ENCODE peak calls at places on chromosomes 7 and 10, in seven cellular contexts. W is heart left ventricle, M is uterus, C is astrocyte of the spinal cord, T is iPS-NIHi11, N is NCI-H1092, B is fibroblast of the aortic adventitia. R is an unnamed sample.

GRCh38 chr10:66833861-66834260 is 92.0 kb upstream of the LRRTM3 start:
- DNase-seq in M (no peak), N (no peak), W (no peak), B (peak; percentile 15), T (no peak), C (no peak), R (no peak)

GRCh38 chr7:64947252-64948000 is 43.4 kb downstream of the ZNF117 start:
- DNase-seq in N (no peak), C (no peak), W (no peak), T (peak; percentile 32), B (no peak), M (no peak), R (peak; percentile 24)

GRCh38 chr7:756231-756927 is 29.3 kb upstream of the PRKAR1B start:
- DNase-seq in M (no peak), T (no peak), C (no peak), W (no peak), B (no peak), N (no peak), R (no peak)

GRCh38 chr7:16203065-16203464 is 218.3 kb downstream of the CRPPA start:
- DNase-seq in N (no peak), B (no peak), W (no peak), T (no peak), M (no peak), C (no peak), R (no peak)

GRCh38 chr10:28963539-28964221 is 286.4 kb downstream of the BAMBI start:
- DNase-seq in M (no peak), C (no peak), T (no peak), W (no peak), N (no peak), B (no peak), R (no peak)

GRCh38 chr10:53601260-53601875 is 828.8 kb upstream of the MBL2 start:
- DNase-seq in T (peak; percentile 17), C (peak; percentile 40), B (peak; percentile 44), M (no peak), W (no peak), N (peak; percentile 0), R (no peak)

GRCh38 chr10:118968482-118968881 is 61.0 kb upstream of the NANOS1 start:
- DNase-seq in T (no peak), C (no peak), B (no peak), M (no peak), W (no peak), N (no peak), R (no peak)

GRCh38 chr7:106471686-106472440 is 187.1 kb upstream of the NAMPT start:
- DNase-seq in N (no peak), M (no peak), C (no peak), T (no peak), B (no peak), W (no peak), R (no peak)

GRCh38 chr7:118590107-118590506 is 365.6 kb downstream of the ANKRD7 start:
- DNase-seq in W (no peak), N (peak; percentile 28), M (no peak), T (no peak), B (no peak), C (peak; percentile 9), R (no peak)

R was measured in adrenal gland.